ENCODE peak calls at places on chromosome 1, in four cellular contexts. One of them, this sample, is unnamed.

GRCh38 chr1:156319664-156320063 is 18.4 kb downstream of the CCT3 start:
- DNase-seq in GM12864: no peak
- DNase-seq in nephron progenitor cell: no peak
- DNase-seq in endodermal cell: no peak
- DNase-seq in this sample: peak; percentile 43

GRCh38 chr1:29172415-29172814 is 9.3 kb downstream of the SRSF4 start:
- DNase-seq in endodermal cell: no peak
- DNase-seq in nephron progenitor cell: no peak
- DNase-seq in GM12864: no peak
- DNase-seq in this sample: no peak

GRCh38 chr1:24067978-24068377 is 44.0 kb downstream of the MYOM3 start:
- DNase-seq in nephron progenitor cell: no peak
- DNase-seq in endodermal cell: no peak
- DNase-seq in GM12864: no peak
- DNase-seq in this sample: no peak

GRCh38 chr1:21909787-21910503 is 27.2 kb downstream of the HSPG2 start:
- DNase-seq in GM12864: peak; percentile 27
- DNase-seq in endodermal cell: no peak
- DNase-seq in nephron progenitor cell: no peak
- DNase-seq in this sample: no peak

GRCh38 chr1:18232052-18232451 is 124.5 kb downstream of the IGSF21 start:
- DNase-seq in GM12864: no peak
- DNase-seq in nephron progenitor cell: no peak
- DNase-seq in endodermal cell: no peak
- DNase-seq in this sample: no peak

GRCh38 chr1:10870493-10871096 is 74.1 kb upstream of the CASZ1 start:
- DNase-seq in GM12864: no peak
- DNase-seq in endodermal cell: no peak
- DNase-seq in nephron progenitor cell: no peak
- DNase-seq in this sample: no peak

GRCh38 chr1:77068013-77068412 is 151.2 kb downstream of the PIGK start:
- DNase-seq in endodermal cell: peak; percentile 57
- DNase-seq in GM12864: no peak
- DNase-seq in nephron progenitor cell: no peak
- DNase-seq in this sample: no peak

GRCh38 chr1:63701187-63701586 is 72.6 kb upstream of the ROR1 start:
- DNase-seq in GM12864: no peak
- DNase-seq in endodermal cell: no peak
- DNase-seq in nephron progenitor cell: no peak
- DNase-seq in this sample: no peak

GRCh38 chr1:150575518-150576366 is 3.7 kb downstream of the MCL1 start:
- DNase-seq in nephron progenitor cell: no peak
- DNase-seq in endodermal cell: no peak
- DNase-seq in GM12864: no peak
- DNase-seq in this sample: no peak

GRCh38 chr1:82704393-82704792 is 903.7 kb downstream of the ADGRL2 start:
- DNase-seq in endodermal cell: no peak
- DNase-seq in nephron progenitor cell: no peak
- DNase-seq in GM12864: no peak
- DNase-seq in this sample: no peak

GRCh38 chr1:33383974-33384767 is 46.7 kb downstream of the PHC2 start:
- DNase-seq in endodermal cell: no peak
- DNase-seq in nephron progenitor cell: no peak
- DNase-seq in GM12864: no peak
- DNase-seq in this sample: no peak

GRCh38 chr1:150877220-150877516 is 769 bp upstream of the ARNT start:
- DNase-seq in endodermal cell: no peak
- DNase-seq in GM12864: no peak
- DNase-seq in nephron progenitor cell: no peak
- DNase-seq in this sample: no peak

GRCh38 chr1:85025940-85026339 is 22.4 kb downstream of the MCOLN3 start:
- DNase-seq in endodermal cell: no peak
- DNase-seq in nephron progenitor cell: no peak
- DNase-seq in GM12864: no peak
- DNase-seq in this sample: no peak

GRCh38 chr1:85030536-85030935 is 17.8 kb downstream of the MCOLN3 start:
- DNase-seq in GM12864: no peak
- DNase-seq in nephron progenitor cell: no peak
- DNase-seq in endodermal cell: no peak
- DNase-seq in this sample: no peak

GRCh38 chr1:85024736-85025135 is 23.6 kb downstream of the MCOLN3 start:
- DNase-seq in endodermal cell: no peak
- DNase-seq in nephron progenitor cell: no peak
- DNase-seq in GM12864: no peak
- DNase-seq in this sample: no peak

GRCh38 chr1:85022700-85023099 is 25.6 kb downstream of the MCOLN3 start:
- DNase-seq in GM12864: no peak
- DNase-seq in endodermal cell: no peak
- DNase-seq in nephron progenitor cell: no peak
- DNase-seq in this sample: no peak

DNA sequence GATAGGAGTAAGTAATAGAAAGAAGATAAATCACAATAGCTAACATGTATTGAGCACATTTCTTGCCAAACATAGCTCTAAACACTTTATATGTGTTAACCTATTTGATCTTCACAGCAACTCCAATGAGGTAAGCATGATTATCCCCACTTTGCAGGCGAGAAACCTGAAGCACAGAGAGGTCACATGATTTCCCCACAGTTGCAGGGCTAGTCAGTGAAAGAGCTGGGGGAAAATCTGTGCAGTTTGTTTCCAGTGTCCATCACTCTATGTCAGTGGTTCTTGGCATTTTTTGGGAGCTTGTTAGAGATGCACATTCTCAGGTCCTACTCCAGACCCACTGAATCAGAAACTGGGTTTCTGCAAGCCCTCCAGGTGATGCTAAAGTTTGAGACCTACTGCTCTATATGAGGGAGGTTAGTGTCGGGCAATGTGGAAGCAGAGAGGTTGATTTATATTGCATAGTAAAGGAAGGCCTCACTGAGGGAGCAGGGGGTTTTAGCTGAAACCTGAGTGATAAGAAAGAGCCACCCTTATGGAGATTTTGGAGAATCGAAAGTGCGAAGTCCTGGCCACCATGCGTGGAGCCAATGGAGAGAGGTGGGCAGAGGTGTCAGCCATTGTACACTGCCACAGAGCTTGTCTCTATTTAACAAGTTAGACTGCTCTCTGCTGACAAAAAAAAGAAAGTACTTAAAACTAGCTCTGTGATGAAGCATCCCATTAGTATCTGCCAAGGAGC is 20.9 kb downstream of the MCOLN3 start:
- DNase-seq in GM12864: peak; percentile 13
- DNase-seq in nephron progenitor cell: no peak
- DNase-seq in endodermal cell: no peak
- DNase-seq in this sample: no peak
- TF ChIP-seq CTCF in GM12864: peak; percentile 22
- TF ChIP-seq CTCF in nephron progenitor cell: no peak
- TF ChIP-seq CTCF in endodermal cell: peak; percentile 38
- TF ChIP-seq CTCF in this sample: no peak

DNA sequence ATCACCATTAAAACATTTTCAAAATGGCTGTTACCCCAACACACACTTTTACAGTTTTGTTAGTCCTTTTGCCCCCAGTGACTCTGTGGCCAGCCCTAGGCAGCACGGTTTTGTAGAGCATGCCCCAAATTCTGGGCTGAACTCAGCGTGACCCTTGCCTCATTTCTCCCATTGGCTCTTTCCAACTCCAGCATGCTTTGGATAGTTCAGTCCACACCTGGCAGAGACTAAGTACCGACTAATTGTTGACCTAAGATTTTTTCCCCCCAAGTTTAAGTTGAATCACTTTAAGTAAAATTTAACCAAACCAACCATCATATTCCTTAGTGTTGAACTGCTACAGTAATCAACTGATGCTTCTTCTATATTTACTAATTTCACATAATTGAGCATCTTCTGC is 62.4 kb upstream of the LRRC8B start:
- DNase-seq in GM12864: no peak
- DNase-seq in nephron progenitor cell: no peak
- DNase-seq in endodermal cell: no peak
- DNase-seq in this sample: no peak
- TF ChIP-seq CTCF in GM12864: no peak
- TF ChIP-seq CTCF in nephron progenitor cell: no peak
- TF ChIP-seq CTCF in endodermal cell: no peak
- TF ChIP-seq CTCF in this sample: no peak

DNA sequence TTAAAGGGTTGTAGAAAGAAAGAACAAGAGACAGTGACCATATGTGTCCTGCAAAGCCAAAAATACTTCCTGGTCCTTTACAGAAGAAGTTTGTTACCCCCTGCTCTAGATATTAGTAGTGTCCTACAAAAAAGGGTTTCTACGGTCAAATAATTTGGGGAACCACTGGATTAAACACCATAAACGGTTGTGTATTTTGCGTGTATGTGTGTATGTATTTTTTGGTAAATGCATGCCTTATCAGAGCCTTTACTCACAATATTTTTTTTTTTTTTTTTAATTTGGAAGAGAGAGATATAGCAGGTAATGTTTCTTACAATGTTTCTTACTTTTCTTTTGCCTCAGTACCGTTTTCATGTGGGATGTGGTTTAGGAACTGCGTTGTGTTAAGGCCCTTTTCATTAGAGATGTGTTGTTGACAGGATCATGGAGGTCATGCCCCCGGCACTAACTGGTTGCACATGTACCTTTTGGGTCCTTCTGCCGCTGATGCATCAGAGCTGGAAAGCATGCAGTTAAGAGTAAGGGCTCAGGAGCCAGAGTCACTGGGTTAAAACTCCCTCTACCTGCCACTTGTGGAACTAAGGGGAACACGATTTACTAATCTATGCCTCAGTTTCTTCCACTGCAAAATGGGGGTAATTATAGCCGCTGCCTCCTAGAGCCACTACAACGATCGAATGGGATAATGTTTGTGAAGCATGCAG is 234.6 kb upstream of the KAZN start:
- DNase-seq in endodermal cell: no peak
- DNase-seq in GM12864: no peak
- DNase-seq in nephron progenitor cell: no peak
- DNase-seq in this sample: no peak
- TF ChIP-seq CTCF in endodermal cell: peak; percentile 62
- TF ChIP-seq CTCF in GM12864: no peak
- TF ChIP-seq CTCF in nephron progenitor cell: no peak
- TF ChIP-seq CTCF in this sample: no peak

GRCh38 chr1:152745765-152746444 is 11.9 kb upstream of the KPRP start:
- DNase-seq in endodermal cell: no peak
- DNase-seq in nephron progenitor cell: no peak
- DNase-seq in GM12864: no peak
- DNase-seq in this sample: no peak

GRCh38 chr1:152743371-152744145 is 14.3 kb upstream of the KPRP start:
- DNase-seq in GM12864: no peak
- DNase-seq in nephron progenitor cell: no peak
- DNase-seq in endodermal cell: no peak
- DNase-seq in this sample: no peak

GRCh38 chr1:152747831-152748230 is 10.0 kb upstream of the KPRP start:
- DNase-seq in endodermal cell: no peak
- DNase-seq in nephron progenitor cell: no peak
- DNase-seq in GM12864: no peak
- DNase-seq in this sample: no peak

GRCh38 chr1:152741656-152742055 is 16.2 kb upstream of the KPRP start:
- DNase-seq in nephron progenitor cell: no peak
- DNase-seq in GM12864: no peak
- DNase-seq in endodermal cell: no peak
- DNase-seq in this sample: no peak

DNA sequence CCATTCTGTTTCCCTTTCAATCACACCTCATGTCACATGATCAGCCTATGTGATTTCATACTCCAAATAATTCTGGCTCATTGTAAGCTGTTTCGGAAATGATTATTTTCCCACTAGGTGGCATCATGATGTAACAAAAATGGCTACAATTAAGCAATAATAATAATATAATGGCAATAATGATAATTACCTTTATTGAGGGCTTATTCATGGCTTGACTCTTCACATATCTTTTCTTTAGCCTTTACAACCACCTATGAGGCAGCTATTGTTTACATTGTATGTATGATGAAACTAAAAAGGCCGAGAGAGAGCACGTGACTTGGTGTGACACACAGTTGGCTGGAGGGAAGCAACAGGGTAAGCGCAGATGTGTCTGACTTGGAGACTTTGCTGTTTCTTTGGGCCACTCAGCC is 12.5 kb upstream of the KPRP start:
- DNase-seq in nephron progenitor cell: no peak
- DNase-seq in endodermal cell: no peak
- DNase-seq in GM12864: no peak
- DNase-seq in this sample: no peak
- TF ChIP-seq CTCF in nephron progenitor cell: no peak
- TF ChIP-seq CTCF in endodermal cell: no peak
- TF ChIP-seq CTCF in GM12864: no peak
- TF ChIP-seq CTCF in this sample: peak; percentile 46

GRCh38 chr1:170200665-170201397 is 55.1 kb downstream of the NTMT2 start:
- DNase-seq in endodermal cell: no peak
- DNase-seq in GM12864: no peak
- DNase-seq in nephron progenitor cell: no peak
- DNase-seq in this sample: no peak
- TF ChIP-seq CTCF in endodermal cell: no peak
- TF ChIP-seq CTCF in GM12864: no peak
- TF ChIP-seq CTCF in nephron progenitor cell: no peak
- TF ChIP-seq CTCF in this sample: peak; percentile 40

GRCh38 chr1:68384872-68385390 is 64.8 kb downstream of the RPE65 start:
- DNase-seq in endodermal cell: no peak
- DNase-seq in nephron progenitor cell: no peak
- DNase-seq in GM12864: no peak
- DNase-seq in this sample: no peak
- TF ChIP-seq CTCF in endodermal cell: no peak
- TF ChIP-seq CTCF in nephron progenitor cell: no peak
- TF ChIP-seq CTCF in GM12864: no peak
- TF ChIP-seq CTCF in this sample: no peak

GRCh38 chr1:71193153-71193552 is 112.3 kb upstream of the ZRANB2 start:
- DNase-seq in GM12864: no peak
- DNase-seq in endodermal cell: no peak
- DNase-seq in nephron progenitor cell: no peak
- DNase-seq in this sample: no peak

GRCh38 chr1:71200503-71200902 is 119.7 kb upstream of the ZRANB2 start:
- DNase-seq in endodermal cell: no peak
- DNase-seq in nephron progenitor cell: no peak
- DNase-seq in GM12864: no peak
- DNase-seq in this sample: no peak

GRCh38 chr1:71191520-71191919 is 110.7 kb upstream of the ZRANB2 start:
- DNase-seq in nephron progenitor cell: no peak
- DNase-seq in endodermal cell: no peak
- DNase-seq in GM12864: no peak
- DNase-seq in this sample: no peak

GRCh38 chr1:71190843-71191242 is 110.0 kb upstream of the ZRANB2 start:
- DNase-seq in nephron progenitor cell: no peak
- DNase-seq in endodermal cell: no peak
- DNase-seq in GM12864: no peak
- DNase-seq in this sample: no peak

GRCh38 chr1:71196685-71197084 is 115.8 kb upstream of the ZRANB2 start:
- DNase-seq in endodermal cell: no peak
- DNase-seq in nephron progenitor cell: no peak
- DNase-seq in GM12864: no peak
- DNase-seq in this sample: peak; percentile 22
- TF ChIP-seq CTCF in endodermal cell: peak; percentile 65
- TF ChIP-seq CTCF in nephron progenitor cell: peak; percentile 39
- TF ChIP-seq CTCF in GM12864: no peak
- TF ChIP-seq CTCF in this sample: peak; percentile 59

This sample was measured in SK-N-SH.